ENCODE peak calls at places on chromosomes 11 and 22, in four cellular contexts. One of them, this sample, is unnamed. For H3K9me3, the result is how much of the 10 kb centered on the place peaks cover.

GRCh38 chr11:133830931-133831907 is 14.1 kb downstream of the SPATA19 start:
- DNase-seq in mammary epithelial cell: no peak
- DNase-seq in H9: no peak
- DNase-seq in IMR-90: no peak
- DNase-seq in this sample: no peak

GRCh38 chr11:122869622-122870021 is 12.9 kb upstream of the JHY start:
- DNase-seq in mammary epithelial cell: peak
- DNase-seq in H9: no peak
- DNase-seq in IMR-90: no peak
- DNase-seq in this sample: no peak

GRCh38 chr22:42967933-42968332 is 47.0 kb downstream of the PACSIN2 start:
- DNase-seq in mammary epithelial cell: no peak
- DNase-seq in H9: no peak
- DNase-seq in IMR-90: no peak
- DNase-seq in this sample: no peak

GRCh38 chr11:5684627-5685362 is at the start of gene TRIM5:
- DNase-seq in mammary epithelial cell: peak
- DNase-seq in H9: peak
- DNase-seq in IMR-90: peak
- DNase-seq in this sample: peak

GRCh38 chr22:19419464-19420178 is 11.9 kb downstream of the HIRA start:
- DNase-seq in mammary epithelial cell: peak
- DNase-seq in H9: no peak
- DNase-seq in IMR-90: peak
- DNase-seq in this sample: no peak

GRCh38 chr11:10771457-10771856 is 20.4 kb downstream of the CTR9 start:
- DNase-seq in mammary epithelial cell: no peak
- DNase-seq in H9: no peak
- DNase-seq in IMR-90: no peak
- DNase-seq in this sample: no peak

GRCh38 chr11:126340960-126341709 is 14.4 kb upstream of the ST3GAL4 start:
- DNase-seq in mammary epithelial cell: no peak
- DNase-seq in H9: no peak
- DNase-seq in IMR-90: no peak
- DNase-seq in this sample: no peak

GRCh38 chr11:27864046-27865025 is 164.1 kb upstream of the BDNF start:
- DNase-seq in mammary epithelial cell: no peak
- DNase-seq in H9: no peak
- DNase-seq in IMR-90: no peak
- DNase-seq in this sample: peak

GRCh38 chr22:37176464-37177061 is 11.5 kb downstream of the C1QTNF6 start:
- DNase-seq in mammary epithelial cell: no peak
- DNase-seq in H9: no peak
- DNase-seq in IMR-90: peak
- DNase-seq in this sample: peak

GRCh38 chr11:79400717-79401330 is 40.0 kb downstream of the TENM4 start:
- DNase-seq in mammary epithelial cell: peak
- DNase-seq in H9: peak
- DNase-seq in IMR-90: peak
- DNase-seq in this sample: no peak

GRCh38 chr11:8593935-8594909 is at the start of gene STK33:
- DNase-seq in mammary epithelial cell: no peak
- DNase-seq in H9: peak
- DNase-seq in IMR-90: no peak
- DNase-seq in this sample: peak

GRCh38 chr11:57202282-57202681 is 20.5 kb downstream of the LRRC55 start:
- DNase-seq in mammary epithelial cell: no peak
- DNase-seq in H9: no peak
- DNase-seq in IMR-90: no peak
- DNase-seq in this sample: no peak

GRCh38 chr11:76588455-76589325 is 81.9 kb downstream of the LRRC32 start:
- DNase-seq in mammary epithelial cell: peak
- DNase-seq in H9: no peak
- DNase-seq in IMR-90: peak
- DNase-seq in this sample: no peak

GRCh38 chr11:94823127-94823732 is 55.1 kb downstream of the AMOTL1 start:
- DNase-seq in mammary epithelial cell: peak
- DNase-seq in H9: no peak
- DNase-seq in IMR-90: no peak
- DNase-seq in this sample: no peak

GRCh38 chr11:72242141-72242540 is 1.8 kb downstream of the PHOX2A start:
- DNase-seq in mammary epithelial cell: no peak
- DNase-seq in H9: peak
- DNase-seq in IMR-90: no peak
- DNase-seq in this sample: no peak

GRCh38 chr11:132821027-132821426 is 711.3 kb downstream of the OPCML start:
- DNase-seq in mammary epithelial cell: peak
- DNase-seq in H9: no peak
- DNase-seq in IMR-90: peak
- DNase-seq in this sample: peak

GRCh38 chr11:94241896-94242295 is 62.5 kb upstream of the IZUMO1R start:
- DNase-seq in mammary epithelial cell: no peak
- DNase-seq in H9: no peak
- DNase-seq in IMR-90: no peak
- DNase-seq in this sample: no peak

GRCh38 chr11:1502971-1503707 is 16.6 kb upstream of the MOB2 start:
- DNase-seq in mammary epithelial cell: no peak
- DNase-seq in H9: no peak
- DNase-seq in IMR-90: no peak
- DNase-seq in this sample: no peak

GRCh38 chr22:31857247-31857646 is 87.1 kb upstream of the YWHAH start:
- DNase-seq in mammary epithelial cell: peak
- DNase-seq in H9: peak
- DNase-seq in IMR-90: no peak
- DNase-seq in this sample: no peak

GRCh38 chr22:43289976-43290663 is 53.1 kb downstream of the SCUBE1 start:
- DNase-seq in mammary epithelial cell: peak
- DNase-seq in H9: no peak
- DNase-seq in IMR-90: peak
- DNase-seq in this sample: no peak

GRCh38 chr11:42972741-42973140 is 339.1 kb upstream of the API5 start:
- DNase-seq in mammary epithelial cell: no peak
- DNase-seq in H9: no peak
- DNase-seq in IMR-90: no peak
- DNase-seq in this sample: no peak

GRCh38 chr11:122633219-122633829 is 22.2 kb upstream of the UBASH3B start:
- DNase-seq in mammary epithelial cell: peak
- DNase-seq in H9: peak
- DNase-seq in IMR-90: peak
- DNase-seq in this sample: peak

GRCh38 chr11:118202599-118203422 is 22.0 kb downstream of the JAML start:
- DNase-seq in mammary epithelial cell: no peak
- DNase-seq in H9: no peak
- DNase-seq in IMR-90: no peak
- DNase-seq in this sample: no peak

GRCh38 chr22:19723990-19724827 is 870 bp downstream of the GP1BB start:
- DNase-seq in mammary epithelial cell: no peak
- DNase-seq in H9: peak
- DNase-seq in IMR-90: peak
- DNase-seq in this sample: peak

GRCh38 chr11:108498816-108499408 is 728 bp upstream of the POGLUT3 start:
- DNase-seq in mammary epithelial cell: no peak
- DNase-seq in H9: peak
- DNase-seq in IMR-90: no peak
- DNase-seq in this sample: no peak

GRCh38 chr22:48743601-48744282 is 1083.9 kb downstream of the BRD1 start:
- DNase-seq in mammary epithelial cell: no peak
- DNase-seq in H9: no peak
- DNase-seq in IMR-90: no peak
- DNase-seq in this sample: no peak

GRCh38 chr11:110856993-110857812 is 145.0 kb upstream of the ARHGAP20 start:
- DNase-seq in mammary epithelial cell: no peak
- DNase-seq in H9: no peak
- DNase-seq in IMR-90: peak
- DNase-seq in this sample: peak

GRCh38 chr11:28107331-28107725 is 628 bp downstream of the KIF18A start:
- DNase-seq in mammary epithelial cell: no peak
- DNase-seq in H9: no peak
- DNase-seq in IMR-90: peak
- DNase-seq in this sample: no peak

GRCh38 chr11:119764108-119764874 is 35.3 kb upstream of the NECTIN1 start:
- DNase-seq in mammary epithelial cell: peak
- DNase-seq in H9: no peak
- DNase-seq in IMR-90: peak
- DNase-seq in this sample: peak

GRCh38 chr22:40213478-40213877 is 35.8 kb downstream of the TNRC6B start:
- DNase-seq in mammary epithelial cell: no peak
- DNase-seq in H9: no peak
- DNase-seq in IMR-90: no peak
- DNase-seq in this sample: no peak

GRCh38 chr22:43326342-43326825 is 16.8 kb downstream of the SCUBE1 start:
- DNase-seq in mammary epithelial cell: no peak
- DNase-seq in H9: no peak
- DNase-seq in IMR-90: no peak
- DNase-seq in this sample: no peak

GRCh38 chr11:11760838-11761237 is 80.9 kb upstream of the USP47 start:
- DNase-seq in mammary epithelial cell: no peak
- DNase-seq in H9: no peak
- DNase-seq in IMR-90: no peak
- DNase-seq in this sample: no peak

DNA sequence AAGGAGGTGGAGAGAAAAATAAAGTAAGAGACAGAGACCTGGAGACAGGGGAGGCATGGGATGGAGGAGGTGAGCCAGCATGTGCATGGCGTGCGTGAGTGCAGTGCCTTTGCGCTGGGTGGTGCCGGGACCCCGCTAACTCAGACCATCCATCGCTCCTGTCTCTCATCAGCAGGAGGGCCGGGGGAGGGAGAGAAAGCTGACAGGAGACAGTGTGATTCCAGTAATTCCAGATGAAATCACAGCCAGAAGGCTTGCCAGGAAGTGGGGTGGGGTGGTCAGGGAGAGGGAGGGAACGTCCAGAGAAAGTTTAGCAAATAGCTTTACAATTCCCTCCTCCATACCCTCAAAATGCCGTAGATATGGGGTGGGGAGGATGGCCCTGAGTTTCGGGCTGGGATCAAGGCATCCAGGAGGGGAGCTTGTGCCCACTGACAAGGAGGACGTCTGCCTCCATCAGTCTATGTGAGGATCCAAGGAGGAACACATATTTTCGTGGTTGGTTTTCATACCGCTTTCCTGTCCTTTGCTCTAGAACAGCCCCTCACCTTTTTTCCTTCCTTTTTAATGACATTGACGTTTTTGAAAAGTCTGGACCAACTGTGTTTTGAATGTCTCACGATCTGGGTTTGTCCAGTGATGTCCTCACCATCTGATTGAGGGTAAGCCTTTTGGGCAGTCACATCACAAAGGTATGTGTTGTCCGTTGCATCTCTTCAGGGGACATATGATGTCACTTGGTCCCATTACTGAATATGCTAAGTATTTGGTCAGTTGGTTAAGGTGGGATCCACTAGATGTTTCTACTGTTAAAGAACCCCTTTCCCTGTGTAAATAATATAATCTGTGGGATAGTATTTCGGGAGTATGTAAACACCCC is 567.3 kb downstream of the MIAT start:
- DNase-seq in mammary epithelial cell: no peak
- DNase-seq in H9: no peak
- DNase-seq in IMR-90: peak
- DNase-seq in this sample: peak
- H3K9ac ChIP-seq in mammary epithelial cell: no peak
- H3K9ac ChIP-seq in H9: no peak
- H3K9ac ChIP-seq in IMR-90: no peak
- H3K9ac ChIP-seq in this sample: peak

DNA sequence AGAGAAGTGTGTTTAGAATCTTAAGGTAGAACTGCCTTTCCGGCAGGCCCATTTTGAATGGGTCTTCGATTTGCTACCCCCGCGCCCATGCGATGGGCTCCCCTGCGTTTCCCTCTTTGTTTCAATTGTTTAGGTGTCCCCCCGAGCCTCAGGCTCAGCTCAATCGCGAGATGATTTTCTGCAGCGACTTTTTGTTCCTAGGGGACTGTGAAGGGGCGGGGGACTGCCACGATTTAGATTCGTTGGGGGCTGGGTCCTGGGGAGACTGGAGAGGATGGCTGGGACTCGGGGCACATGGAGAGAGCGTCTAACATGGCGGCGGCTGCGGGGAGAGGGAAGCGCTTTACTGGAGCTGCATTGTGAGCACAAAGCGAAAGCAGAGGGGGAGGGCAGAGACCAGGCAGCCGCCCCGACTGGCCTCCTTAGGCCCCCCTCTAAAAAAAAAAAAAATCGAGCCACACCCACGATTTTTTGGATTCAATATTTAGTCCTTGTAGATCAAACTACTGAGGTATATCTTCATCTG is 1.7 kb downstream of the CAPRIN1 start:
- DNase-seq in mammary epithelial cell: peak
- DNase-seq in H9: peak
- DNase-seq in IMR-90: peak
- DNase-seq in this sample: peak
- H3K9me3 ChIP-seq in mammary epithelial cell: under half
- H3K9me3 ChIP-seq in H9: under half
- H3K9me3 ChIP-seq in IMR-90: under half
- H3K9me3 ChIP-seq in this sample: under half

DNA sequence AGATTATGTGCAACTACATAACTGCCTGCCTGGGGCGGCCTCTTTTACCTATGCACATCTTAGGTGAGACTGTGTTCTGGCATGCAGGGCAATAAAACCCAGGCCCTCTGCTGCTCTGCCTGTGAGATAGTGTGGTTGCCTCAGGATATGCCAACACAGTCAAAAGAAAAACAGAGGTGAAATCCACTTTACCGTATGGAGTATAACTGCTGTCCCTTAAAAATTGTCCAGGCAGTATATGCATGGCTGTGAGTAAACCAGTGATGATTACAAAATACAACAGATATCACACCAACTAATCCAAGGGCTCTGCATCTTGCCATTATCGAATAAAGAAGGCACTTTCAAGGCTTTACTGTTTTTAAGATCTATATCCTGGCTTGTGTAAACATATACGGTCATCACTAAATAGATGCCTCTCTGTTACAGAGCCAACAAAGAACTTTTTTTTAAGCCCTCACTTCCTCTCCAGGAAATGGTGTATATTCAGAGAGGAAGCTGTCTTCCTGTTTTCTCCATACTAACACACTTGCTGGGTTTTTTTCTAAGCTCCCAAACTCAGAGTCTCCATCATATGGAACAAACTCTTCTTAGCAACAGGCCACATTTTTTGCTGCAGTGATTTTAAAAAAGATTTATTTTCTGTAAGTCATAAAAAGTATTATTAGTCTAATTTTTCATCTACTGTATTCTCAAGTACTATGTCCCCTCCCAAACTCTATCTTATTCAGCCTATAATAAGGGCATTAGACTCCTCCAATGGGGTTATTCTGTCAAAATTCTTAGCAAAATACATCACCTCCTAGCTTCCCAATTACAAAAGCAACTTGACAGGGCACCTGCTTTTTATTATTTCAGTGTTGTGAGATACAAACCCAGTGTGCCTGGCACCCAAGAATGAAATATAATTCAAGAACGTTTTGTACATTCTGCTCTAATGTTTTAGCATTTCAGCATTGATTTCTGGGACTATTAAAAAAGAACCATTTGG is 135.2 kb downstream of the MAML2 start:
- DNase-seq in mammary epithelial cell: peak
- DNase-seq in H9: no peak
- DNase-seq in IMR-90: peak
- DNase-seq in this sample: no peak
- H3K9ac ChIP-seq in mammary epithelial cell: peak
- H3K9ac ChIP-seq in H9: no peak
- H3K9ac ChIP-seq in IMR-90: no peak
- H3K9ac ChIP-seq in this sample: no peak

GRCh38 chr22:47544696-47545095 is 782.2 kb downstream of the TBC1D22A start:
- DNase-seq in mammary epithelial cell: no peak
- DNase-seq in H9: no peak
- DNase-seq in IMR-90: no peak
- DNase-seq in this sample: no peak
- H3K9me3 ChIP-seq in mammary epithelial cell: half or more
- H3K9me3 ChIP-seq in H9: half or more
- H3K9me3 ChIP-seq in IMR-90: under half
- H3K9me3 ChIP-seq in this sample: under half

This sample was measured in astrocyte.